ENCODE peak calls at places on chromosome 18, in eight cellular contexts. R, L, B, M, Q, S, Y and A are unnamed samples.
A peak's percentile ranks its signal among the peaks of the same experiment; 100 is the strongest.

GRCh38 chr18:74622079-74622478 is 24.4 kb downstream of the ZNF407 start:
- DNase-seq in B (no peak), R (no peak), Q (no peak), Y (no peak), L (no peak), M (no peak), S (no peak), A (no peak)

GRCh38 chr18:3604626-3605408 is 154.8 kb downstream of the TGIF1 start:
- DNase-seq in L (no peak), M (no peak), B (no peak), Y (no peak), S (no peak), Q (peak; percentile 56), R (no peak), A (no peak)

GRCh38 chr18:1595165-1595564 is 690.5 kb downstream of the ADCYAP1 start:
- DNase-seq in B (no peak), S (no peak), M (no peak), Y (no peak), L (no peak), R (no peak), Q (no peak), A (no peak)

GRCh38 chr18:50468802-50469201 is 91.1 kb upstream of the MAPK4 start:
- DNase-seq in Y (no peak), L (no peak), Q (no peak), R (no peak), B (no peak), M (no peak), S (no peak), A (no peak)

GRCh38 chr18:67417864-67418523 is 98.5 kb downstream of the DSEL start:
- DNase-seq in R (no peak), M (no peak), S (no peak), L (no peak), Y (peak; percentile 21), Q (peak; percentile 42), B (no peak), A (no peak)

GRCh38 chr18:74996055-74996454 is 212.9 kb downstream of the PTGR3 start:
- DNase-seq in M (no peak), R (no peak), L (no peak), Q (no peak), Y (no peak), B (no peak), S (no peak), A (no peak)

GRCh38 chr18:23204589-23205235 is 69.4 kb downstream of the CABLES1 start:
- DNase-seq in B (no peak), R (no peak), Q (no peak), S (no peak), M (no peak), L (no peak), Y (no peak), A (no peak)

GRCh38 chr18:37042381-37042780 is 213.5 kb downstream of the KIAA1328 start:
- DNase-seq in M (no peak), L (no peak), Q (no peak), Y (no peak), S (no peak), R (no peak), B (no peak), A (no peak)

GRCh38 chr18:24055878-24056277 is 41.3 kb downstream of the TTC39C start:
- DNase-seq in Q (no peak), Y (no peak), L (no peak), S (no peak), B (no peak), R (no peak), M (no peak), A (no peak)

GRCh38 chr18:31244737-31245432 is 73.1 kb upstream of the DSG1 start:
- DNase-seq in Q (no peak), L (no peak), B (no peak), R (no peak), S (no peak), M (no peak), Y (no peak), A (no peak)

GRCh38 chr18:45588284-45588683 is 27.0 kb upstream of the SLC14A2 start:
- DNase-seq in L (no peak), Q (no peak), S (no peak), B (no peak), R (no peak), Y (no peak), M (no peak), A (no peak)

GRCh38 chr18:75163736-75164135 is 45.2 kb downstream of the PTGR3 start:
- DNase-seq in Q (no peak), R (no peak), M (no peak), Y (no peak), L (no peak), S (no peak), B (no peak), A (no peak)

GRCh38 chr18:43961713-43962112 is 684.4 kb upstream of the SYT4 start:
- DNase-seq in S (no peak), L (no peak), R (no peak), Y (no peak), Q (no peak), M (no peak), B (no peak), A (no peak)

GRCh38 chr18:34494359-34494696 is 215.8 kb upstream of the DTNA start:
- DNase-seq in S (no peak), R (peak; percentile 58), Q (no peak), B (peak; percentile 30), Y (no peak), L (no peak), M (peak; percentile 37), A (no peak)

GRCh38 chr18:74625157-74625556 is 27.5 kb downstream of the ZNF407 start:
- DNase-seq in R (no peak), M (no peak), Q (no peak), Y (no peak), S (no peak), L (no peak), B (no peak), A (no peak)

GRCh38 chr18:28176933-28177827 is at the start of gene CDH2:
- DNase-seq in Y (no peak), R (no peak), B (peak; percentile 29), S (no peak), Q (peak; percentile 92), L (peak; percentile 44), M (peak; percentile 84), A (no peak)

GRCh38 chr18:52190195-52190594 is 149.8 kb upstream of the DCC start:
- DNase-seq in Y (no peak), Q (no peak), M (no peak), B (no peak), S (no peak), L (no peak), R (no peak), A (no peak)

GRCh38 chr18:11553098-11553940 is 56.1 kb upstream of the SLC35G4 start:
- DNase-seq in Q (peak; percentile 26), S (no peak), Y (peak; percentile 25), M (no peak), R (no peak), B (no peak), L (no peak), A (no peak)

GRCh38 chr18:3211236-3211992 is 8.4 kb downstream of the MYOM1 start:
- DNase-seq in R (no peak), M (no peak), L (no peak), B (no peak), S (no peak), Q (peak; percentile 24), Y (no peak), A (no peak)

GRCh38 chr18:60064271-60064670 is 164.5 kb downstream of the PMAIP1 start:
- DNase-seq in Q (no peak), S (no peak), Y (no peak), M (no peak), L (no peak), R (no peak), B (no peak), A (no peak)

GRCh38 chr18:59454909-59455727 is 96.1 kb upstream of the LMAN1 start:
- DNase-seq in Q (no peak), M (peak; percentile 70), R (no peak), S (no peak), L (no peak), B (no peak), Y (no peak), A (no peak)

GRCh38 chr18:59556265-59556664 is 141.0 kb downstream of the CCBE1 start:
- DNase-seq in Y (no peak), M (no peak), R (no peak), S (no peak), Q (peak; percentile 67), L (no peak), B (no peak), A (no peak)

DNA sequence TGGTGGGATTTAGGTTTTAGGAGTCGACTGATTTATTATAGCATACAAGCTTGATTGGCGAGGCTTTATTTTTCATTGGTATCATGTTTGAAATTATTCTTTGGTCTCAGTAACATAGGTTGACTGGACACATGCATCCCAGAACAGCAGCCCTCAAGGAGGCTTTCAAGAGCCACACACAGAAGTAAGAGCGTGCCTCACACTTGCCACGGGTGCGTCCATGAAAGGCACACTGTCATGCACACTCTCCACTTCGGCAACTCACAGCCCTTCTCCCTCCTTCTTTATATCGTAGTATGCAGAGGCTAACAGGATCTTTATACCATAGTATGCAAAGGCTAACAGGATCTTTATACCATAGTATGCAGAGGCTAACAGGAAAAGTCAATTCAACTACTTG is 26.3 kb upstream of the ZNF516 start:
- DNase-seq in B (no peak), L (no peak), R (no peak), Q (no peak), Y (no peak), S (no peak), M (no peak), A (no peak)
- H3K4me1 ChIP-seq in B (peaks cover 4% of the 10 kb centered on the region), L (peaks cover 7% of the 10 kb centered on the region), R (no peaks in the 10 kb centered on the region), Q (peaks cover 12% of the 10 kb centered on the region), Y (no peaks in the 10 kb centered on the region), S (peaks cover 11% of the 10 kb centered on the region), M (no peaks in the 10 kb centered on the region), A (peaks cover 7% of the 10 kb centered on the region)

DNA sequence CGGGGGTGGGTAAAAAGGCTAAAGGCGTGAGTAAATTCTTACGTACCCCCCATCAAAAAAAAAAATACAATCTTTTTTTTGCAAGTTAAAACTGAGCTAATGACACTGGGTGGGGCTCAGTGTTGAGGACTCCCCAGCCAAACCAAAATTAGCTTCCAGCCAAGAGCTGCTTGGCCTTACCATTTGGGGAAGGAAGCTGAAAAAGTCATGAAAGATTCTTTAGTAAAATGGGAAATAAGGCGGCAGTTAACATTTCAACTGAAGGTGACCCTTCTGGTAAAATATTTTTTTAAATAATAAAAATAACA is 16.4 kb downstream of the SMAD7 start:
- DNase-seq in Q (no peak), L (no peak), S (no peak), Y (no peak), M (no peak), B (no peak), R (no peak), A (no peak)
- H3K4me3 ChIP-seq in Q (no peak overlapping the region), L (peak overlapping the region; percentile 41), S (no peak overlapping the region), Y (no peak overlapping the region), M (peak overlapping the region; percentile 42), B (no peak overlapping the region), R (peak overlapping the region; percentile 37), A (no peak overlapping the region)

DNA sequence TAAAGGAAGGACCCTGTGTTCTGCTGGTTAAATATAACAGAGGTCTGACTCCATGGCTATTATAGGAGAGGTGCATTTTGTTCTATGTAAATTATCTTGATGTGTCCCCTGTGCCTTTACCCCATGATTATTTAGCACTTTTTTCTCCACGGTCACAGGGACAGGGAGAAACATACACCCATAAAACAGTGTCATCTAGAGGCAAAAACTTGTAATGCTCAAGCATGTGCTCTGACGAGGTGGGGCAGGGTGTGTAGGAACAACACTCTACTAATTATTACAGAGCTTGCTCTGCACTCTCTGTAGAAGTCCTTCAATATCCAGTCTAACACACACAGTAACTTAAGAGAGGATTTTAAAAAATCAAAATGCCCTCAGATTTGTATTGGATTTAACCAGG is 187.9 kb downstream of the NEDD4L start:
- DNase-seq in R (no peak), M (no peak), L (no peak), Q (no peak), Y (no peak), B (no peak), S (no peak), A (no peak)
- H3K4me1 ChIP-seq in R (no peaks in the 10 kb centered on the region), M (no peaks in the 10 kb centered on the region), L (peaks cover 42% of the 10 kb centered on the region), Q (no peaks in the 10 kb centered on the region), Y (no peaks in the 10 kb centered on the region), B (peaks cover 66% of the 10 kb centered on the region), S (no peaks in the 10 kb centered on the region), A (peaks cover 20% of the 10 kb centered on the region)

GRCh38 chr18:61618816-61619215 is 274.0 kb downstream of the RNF152 start:
- DNase-seq in B (no peak), S (no peak), R (no peak), Q (no peak), M (no peak), Y (no peak), L (no peak), A (no peak)
- H3K4me3 ChIP-seq in B (no peak overlapping the region), S (no peak overlapping the region), R (no peak overlapping the region), Q (no peak overlapping the region), M (no peak overlapping the region), Y (no peak overlapping the region), L (no peak overlapping the region), A (no peak overlapping the region)